ENCODE peak calls at places on chromosome 14, in eight cellular contexts. R, B, A, S, F, W, O and Z are unnamed samples. For H3K4me1, the result is how much of the 10 kb centered on the place peaks cover.

GRCh38 chr14:24633353-24633752 is 637 bp downstream of the GZMB start:
- DNase-seq in R (no peak), B (no peak), A (no peak), S (no peak), F (no peak), W (no peak), O (no peak), Z (no peak)

GRCh38 chr14:89262041-89262440 is 155.0 kb downstream of the FOXN3 start:
- DNase-seq in R (no peak), B (no peak), A (no peak), S (no peak), F (no peak), W (no peak), O (no peak), Z (no peak)

GRCh38 chr14:81408595-81408994 is 8.5 kb upstream of the STON2 start:
- DNase-seq in R (no peak), B (no peak), A (no peak), S (no peak), F (no peak), W (no peak), O (no peak), Z (no peak)

GRCh38 chr14:32608880-32609279 is 279.8 kb downstream of the AKAP6 start:
- DNase-seq in R (peak), B (no peak), A (no peak), S (no peak), F (no peak), W (no peak), O (no peak), Z (no peak)

GRCh38 chr14:102256691-102257090 is 48.3 kb downstream of the MOK start:
- DNase-seq in R (no peak), B (no peak), A (no peak), S (no peak), F (no peak), W (no peak), O (no peak), Z (no peak)

GRCh38 chr14:73188501-73188903 is 48.8 kb upstream of the PAPLN start:
- DNase-seq in R (peak), B (no peak), A (peak), S (no peak), F (no peak), W (no peak), O (no peak), Z (no peak)

GRCh38 chr14:53509227-53509822 is 356.2 kb upstream of the DDHD1 start:
- DNase-seq in R (peak), B (peak), A (peak), S (no peak), F (peak), W (peak), O (no peak), Z (no peak)

GRCh38 chr14:67429651-67430205 is 17.8 kb upstream of the PLEK2 start:
- DNase-seq in R (no peak), B (no peak), A (no peak), S (no peak), F (no peak), W (no peak), O (no peak), Z (no peak)

GRCh38 chr14:89185919-89186849 is 230.8 kb downstream of the FOXN3 start:
- DNase-seq in R (peak), B (no peak), A (peak), S (no peak), F (no peak), W (peak), O (no peak), Z (no peak)

GRCh38 chr14:97109234-97109633 is 312.1 kb downstream of the VRK1 start:
- DNase-seq in R (no peak), B (no peak), A (no peak), S (no peak), F (no peak), W (no peak), O (no peak), Z (no peak)

GRCh38 chr14:99887407-99887806 is 94.2 kb downstream of the EML1 start:
- DNase-seq in R (no peak), B (no peak), A (no peak), S (no peak), F (no peak), W (no peak), O (no peak), Z (no peak)

GRCh38 chr14:87049886-87050820 is 942.8 kb downstream of the GALC start:
- DNase-seq in R (no peak), B (no peak), A (peak), S (peak), F (no peak), W (no peak), O (no peak), Z (no peak)

GRCh38 chr14:91173221-91173670 is 59.4 kb downstream of the DGLUCY start:
- DNase-seq in R (peak), B (peak), A (peak), S (peak), F (peak), W (peak), O (peak), Z (peak)

GRCh38 chr14:99267871-99268775 is 3.9 kb downstream of the BCL11B start:
- DNase-seq in R (no peak), B (no peak), A (no peak), S (no peak), F (no peak), W (no peak), O (no peak), Z (no peak)

GRCh38 chr14:53103941-53104340 is 49.2 kb downstream of the DDHD1 start:
- DNase-seq in R (no peak), B (no peak), A (no peak), S (no peak), F (no peak), W (no peak), O (no peak), Z (no peak)

GRCh38 chr14:58848365-58848764 is 210.6 kb downstream of the DACT1 start:
- DNase-seq in R (no peak), B (no peak), A (no peak), S (no peak), F (no peak), W (no peak), O (no peak), Z (no peak)

GRCh38 chr14:93788557-93789365 is 476 bp upstream of the PRIMA1 start:
- DNase-seq in R (no peak), B (no peak), A (peak), S (peak), F (peak), W (peak), O (no peak), Z (no peak)

GRCh38 chr14:88426271-88426670 is 40.8 kb downstream of the SPATA7 start:
- DNase-seq in R (peak), B (no peak), A (no peak), S (no peak), F (no peak), W (no peak), O (no peak), Z (no peak)

GRCh38 chr14:29339491-29339890 is 572.9 kb downstream of the FOXG1 start:
- DNase-seq in R (peak), B (no peak), A (no peak), S (no peak), F (no peak), W (no peak), O (no peak), Z (no peak)

GRCh38 chr14:98798099-98798498 is 473.9 kb downstream of the BCL11B start:
- DNase-seq in R (no peak), B (no peak), A (no peak), S (no peak), F (no peak), W (no peak), O (no peak), Z (no peak)

GRCh38 chr14:74526854-74527585 is 33.5 kb downstream of the ISCA2 start:
- DNase-seq in R (no peak), B (no peak), A (no peak), S (no peak), F (no peak), W (no peak), O (no peak), Z (no peak)

GRCh38 chr14:90454041-90455000 is 57.5 kb downstream of the CALM1 start:
- DNase-seq in R (peak), B (peak), A (peak), S (peak), F (peak), W (peak), O (no peak), Z (peak)

GRCh38 chr14:103385994-103386491 is 828 bp downstream of the MARK3 start:
- DNase-seq in R (no peak), B (peak), A (peak), S (no peak), F (peak), W (no peak), O (no peak), Z (no peak)

GRCh38 chr14:61051046-61051445 is 70.0 kb downstream of the SLC38A6 start:
- DNase-seq in R (no peak), B (peak), A (no peak), S (no peak), F (peak), W (no peak), O (no peak), Z (no peak)

GRCh38 chr14:43019826-43020225 is 1413.2 kb downstream of the LRFN5 start:
- DNase-seq in R (no peak), B (no peak), A (no peak), S (no peak), F (no peak), W (no peak), O (no peak), Z (no peak)

GRCh38 chr14:92513966-92514843 is 624 bp downstream of the RIN3 start:
- DNase-seq in R (peak), B (no peak), A (no peak), S (peak), F (peak), W (no peak), O (no peak), Z (no peak)

GRCh38 chr14:32384464-32384863 is 55.4 kb downstream of the AKAP6 start:
- DNase-seq in R (no peak), B (no peak), A (no peak), S (no peak), F (no peak), W (no peak), O (no peak), Z (no peak)

GRCh38 chr14:60508707-60509437 is at the start of gene SIX6:
- DNase-seq in R (peak), B (no peak), A (no peak), S (no peak), F (no peak), W (no peak), O (no peak), Z (no peak)

GRCh38 chr14:75156111-75156510 is 20.3 kb downstream of the TMED10 start:
- DNase-seq in R (no peak), B (no peak), A (no peak), S (no peak), F (no peak), W (no peak), O (no peak), Z (no peak)

GRCh38 chr14:94153750-94154350 is 20.3 kb upstream of the PPP4R4 start:
- DNase-seq in R (no peak), B (no peak), A (no peak), S (no peak), F (no peak), W (no peak), O (no peak), Z (no peak)

DNA sequence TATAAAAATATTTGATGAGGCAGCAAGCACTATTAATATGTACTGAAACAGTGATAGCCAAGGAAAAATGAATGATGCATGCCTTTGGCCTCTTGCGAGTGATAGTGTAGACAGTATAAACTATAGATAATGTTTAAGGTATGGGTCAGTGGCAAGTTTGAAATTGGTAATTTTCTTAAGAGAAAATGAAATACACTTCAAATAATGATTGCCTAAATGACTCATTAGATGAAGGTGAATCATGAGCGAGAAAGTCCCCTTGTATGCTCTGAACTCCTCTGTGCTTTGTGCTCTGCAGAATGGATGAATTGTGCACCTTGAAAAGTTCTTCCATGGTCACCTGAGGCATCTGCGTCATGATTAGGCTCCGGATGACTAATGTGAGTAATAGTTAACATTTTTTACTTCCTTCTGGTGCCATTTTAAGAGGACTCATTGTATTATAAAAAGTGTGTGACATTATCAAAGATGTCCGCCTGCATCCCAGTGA is 84.9 kb upstream of the RTL1 start:
- DNase-seq in R (peak), B (no peak), A (no peak), S (peak), F (no peak), W (no peak), O (no peak), Z (no peak)
- H3K27ac ChIP-seq in R (peak), B (no peak), A (no peak), S (peak), F (no peak), W (no peak), O (no peak), Z (no peak)

GRCh38 chr14:69041783-69042182 is 62.7 kb upstream of the ACTN1 start:
- DNase-seq in R (no peak), B (no peak), A (no peak), S (no peak), F (no peak), W (no peak), O (no peak), Z (no peak)
- H3K4me1 ChIP-seq in R (half or more), B (half or more), A (half or more), S (under half), F (under half), W (under half), O (under half), Z (half or more)

GRCh38 chr14:104752338-104752734 is 611 bp upstream of the SIVA1 start:
- DNase-seq in R (no peak), B (no peak), A (no peak), S (peak), F (no peak), W (no peak), O (peak), Z (no peak)

GRCh38 chr14:104752735-104753527 is at the start of gene SIVA1:
- DNase-seq in R (peak), B (peak), A (peak), S (peak), F (peak), W (peak), O (peak), Z (peak)

GRCh38 chr14:104749958-104750529 is 2.9 kb upstream of the SIVA1 start:
- DNase-seq in R (no peak), B (no peak), A (no peak), S (no peak), F (peak), W (no peak), O (no peak), Z (no peak)

GRCh38 chr14:104750658-104751057 is 2.3 kb upstream of the SIVA1 start:
- DNase-seq in R (no peak), B (no peak), A (no peak), S (no peak), F (peak), W (no peak), O (no peak), Z (no peak)

DNA sequence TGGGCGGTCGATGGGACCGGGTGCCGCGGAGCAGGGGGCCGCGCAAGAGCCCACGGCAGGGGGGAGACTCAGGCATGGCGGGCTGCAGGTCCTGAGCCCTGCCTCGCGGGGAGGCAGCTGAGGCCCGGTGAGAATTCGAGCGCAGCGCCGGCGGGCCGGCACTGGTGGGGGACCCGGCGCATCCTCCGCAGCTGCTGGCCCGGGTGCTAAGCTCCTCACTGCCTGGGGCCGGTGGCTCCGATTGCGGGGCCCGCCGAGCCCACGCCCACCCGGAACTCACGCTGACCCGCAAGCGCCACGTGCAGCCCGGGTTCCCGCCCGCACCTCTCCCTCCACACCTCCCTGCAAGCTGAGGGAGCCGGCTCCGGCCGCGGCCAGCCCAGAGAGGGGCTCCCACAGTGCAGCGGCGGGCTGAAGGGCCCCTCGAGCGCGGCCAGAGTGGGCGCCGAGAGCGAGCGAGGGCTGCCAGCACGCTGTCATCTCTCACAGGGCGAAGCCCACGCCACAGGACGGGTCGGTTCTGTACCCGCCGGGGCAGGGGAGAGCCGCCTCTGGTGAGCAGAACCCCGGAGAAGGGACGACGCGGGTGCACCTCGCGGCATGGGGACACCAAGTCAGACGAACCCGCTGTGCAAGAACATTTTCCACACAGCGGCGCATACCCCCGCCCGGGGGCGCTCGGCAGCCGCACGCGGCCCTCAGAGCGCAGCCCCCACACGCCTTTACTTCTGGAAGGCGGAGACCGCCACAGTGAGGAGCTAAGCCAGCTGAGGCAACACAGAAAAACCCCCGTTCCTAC is 1.2 kb upstream of the SIVA1 start:
- DNase-seq in R (no peak), B (no peak), A (no peak), S (no peak), F (peak), W (no peak), O (no peak), Z (no peak)
- H3K27ac ChIP-seq in R (peak), B (peak), A (peak), S (peak), F (peak), W (peak), O (peak), Z (peak)

DNA sequence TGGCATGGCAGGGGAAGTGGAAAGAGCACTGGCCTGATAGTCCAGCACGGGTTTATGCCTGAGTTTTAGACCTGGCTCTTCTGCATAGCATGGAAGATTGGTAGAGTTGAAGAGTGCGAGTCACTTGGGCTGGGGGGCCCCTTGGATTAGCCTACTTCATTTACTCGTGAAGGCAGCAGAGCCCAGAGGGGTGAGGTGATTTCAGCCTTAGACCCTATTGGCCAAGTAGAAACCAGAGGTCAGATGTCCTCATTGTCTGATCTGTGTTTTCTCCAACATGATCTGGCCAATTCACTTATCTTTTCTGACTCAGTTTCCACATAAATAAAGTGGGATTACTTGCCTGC is 1.9 kb downstream of the PLEKHG3 start:
- DNase-seq in R (no peak), B (no peak), A (no peak), S (no peak), F (no peak), W (no peak), O (no peak), Z (no peak)
- H3K4me1 ChIP-seq in R (half or more), B (half or more), A (under half), S (half or more), F (under half), W (under half), O (under half), Z (half or more)

GRCh38 chr14:65954915-65955314 is 531.3 kb upstream of the CCDC196 start:
- DNase-seq in R (no peak), B (no peak), A (no peak), S (no peak), F (no peak), W (no peak), O (no peak), Z (no peak)
- H3K27ac ChIP-seq in R (no peak), B (no peak), A (no peak), S (no peak), F (no peak), W (no peak), O (no peak), Z (no peak)

DNA sequence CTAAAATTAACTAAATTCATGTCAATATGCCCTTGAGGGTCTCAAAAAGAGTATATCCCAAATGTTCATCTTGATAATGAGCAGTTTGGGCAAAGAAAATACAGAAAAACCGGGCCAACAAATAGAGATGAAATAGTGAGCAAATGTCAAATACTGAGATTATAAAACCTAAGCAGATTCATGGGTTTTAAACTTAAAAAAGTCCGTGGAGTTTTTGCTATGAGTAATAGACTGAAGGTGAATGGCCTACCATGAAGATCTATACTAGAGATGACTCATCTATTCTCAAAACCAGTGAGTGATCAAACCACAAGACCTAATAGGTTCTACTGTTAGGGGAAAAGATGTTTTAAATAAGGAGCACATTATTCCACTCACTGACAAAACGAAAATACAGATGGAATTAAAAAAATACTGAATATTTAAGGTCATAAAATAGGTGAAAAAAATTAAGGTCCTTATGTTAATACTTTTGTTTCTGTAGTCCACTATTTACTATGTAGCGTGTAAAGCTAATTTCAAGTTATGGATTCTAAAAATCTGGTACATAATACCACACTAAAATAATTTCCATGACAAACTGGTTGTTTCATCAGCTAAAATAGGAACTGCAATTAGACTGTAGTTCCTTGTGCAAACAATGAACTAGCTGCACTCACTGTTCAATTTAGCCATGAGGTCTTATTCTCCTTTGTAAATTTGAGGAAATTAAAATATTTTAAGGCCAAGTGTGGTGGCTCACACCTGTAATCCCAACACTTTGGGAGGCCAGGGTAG is 5.0 kb downstream of the HNRNPC start:
- DNase-seq in R (peak), B (no peak), A (peak), S (no peak), F (no peak), W (no peak), O (no peak), Z (no peak)
- H3K4me1 ChIP-seq in R (under half), B (half or more), A (half or more), S (half or more), F (under half), W (under half), O (under half), Z (half or more)